ENCODE peak calls at places on chromosomes 13 and 19, in ten cellular contexts. One of them, this sample, is unnamed.

GRCh38 chr19:9702186-9702585 is 27.3 kb upstream of the ZNF562 start:
- DNase-seq in transverse colon: no peak
- DNase-seq in upper lobe of right lung: no peak
- DNase-seq in body of pancreas: no peak
- DNase-seq in left ventricle myocardium inferior: no peak
- DNase-seq in heart right ventricle: no peak
- DNase-seq in stomach: no peak
- DNase-seq in mesendoderm: no peak
- DNase-seq in mucosa of descending colon: no peak
- DNase-seq in A549: no peak
- DNase-seq in this sample: no peak

GRCh38 chr13:40665754-40666057 is 735 bp downstream of the FOXO1 start:
- DNase-seq in upper lobe of right lung: no peak
- DNase-seq in mesendoderm: peak; percentile 60
- DNase-seq in heart right ventricle: no peak
- DNase-seq in body of pancreas: no peak
- DNase-seq in transverse colon: no peak
- DNase-seq in left ventricle myocardium inferior: peak; percentile 21
- DNase-seq in mucosa of descending colon: no peak
- DNase-seq in A549: peak; percentile 13
- DNase-seq in stomach: no peak
- DNase-seq in this sample: peak; percentile 32

GRCh38 chr13:19605161-19605955 is 28.1 kb upstream of the MPHOSPH8 start:
- DNase-seq in body of pancreas: no peak
- DNase-seq in mucosa of descending colon: no peak
- DNase-seq in transverse colon: no peak
- DNase-seq in left ventricle myocardium inferior: no peak
- DNase-seq in mesendoderm: no peak
- DNase-seq in upper lobe of right lung: no peak
- DNase-seq in A549: no peak
- DNase-seq in heart right ventricle: no peak
- DNase-seq in stomach: no peak
- DNase-seq in this sample: peak; percentile 72

GRCh38 chr13:42638101-42638500 is 64.1 kb downstream of the TNFSF11 start:
- DNase-seq in left ventricle myocardium inferior: no peak
- DNase-seq in A549: no peak
- DNase-seq in mucosa of descending colon: no peak
- DNase-seq in heart right ventricle: no peak
- DNase-seq in transverse colon: no peak
- DNase-seq in upper lobe of right lung: no peak
- DNase-seq in stomach: no peak
- DNase-seq in body of pancreas: no peak
- DNase-seq in mesendoderm: no peak
- DNase-seq in this sample: no peak

GRCh38 chr13:114054269-114054668 is 78.2 kb downstream of the RASA3 start:
- DNase-seq in mucosa of descending colon: no peak
- DNase-seq in mesendoderm: peak; percentile 50
- DNase-seq in body of pancreas: no peak
- DNase-seq in left ventricle myocardium inferior: no peak
- DNase-seq in transverse colon: no peak
- DNase-seq in heart right ventricle: no peak
- DNase-seq in A549: no peak
- DNase-seq in upper lobe of right lung: no peak
- DNase-seq in stomach: no peak
- DNase-seq in this sample: no peak

GRCh38 chr19:45224645-45225044 is 20.6 kb downstream of the EXOC3L2 start:
- DNase-seq in stomach: no peak
- DNase-seq in transverse colon: no peak
- DNase-seq in upper lobe of right lung: no peak
- DNase-seq in left ventricle myocardium inferior: no peak
- DNase-seq in heart right ventricle: no peak
- DNase-seq in mesendoderm: no peak
- DNase-seq in mucosa of descending colon: no peak
- DNase-seq in A549: no peak
- DNase-seq in body of pancreas: no peak
- DNase-seq in this sample: no peak

GRCh38 chr19:2719910-2720776 is 1.0 kb downstream of the DIRAS1 start:
- DNase-seq in transverse colon: no peak
- DNase-seq in left ventricle myocardium inferior: peak; percentile 60
- DNase-seq in upper lobe of right lung: no peak
- DNase-seq in stomach: no peak
- DNase-seq in body of pancreas: peak; percentile 42
- DNase-seq in A549: no peak
- DNase-seq in mesendoderm: peak; percentile 70
- DNase-seq in heart right ventricle: peak; percentile 60
- DNase-seq in mucosa of descending colon: no peak
- DNase-seq in this sample: peak; percentile 8

GRCh38 chr19:47381121-47381520 is 32.0 kb downstream of the DHX34 start:
- DNase-seq in mesendoderm: no peak
- DNase-seq in body of pancreas: no peak
- DNase-seq in left ventricle myocardium inferior: no peak
- DNase-seq in upper lobe of right lung: no peak
- DNase-seq in A549: no peak
- DNase-seq in transverse colon: no peak
- DNase-seq in stomach: no peak
- DNase-seq in mucosa of descending colon: no peak
- DNase-seq in heart right ventricle: no peak
- DNase-seq in this sample: no peak

GRCh38 chr13:29817604-29818378 is 32.6 kb downstream of the UBL3 start:
- DNase-seq in mucosa of descending colon: no peak
- DNase-seq in heart right ventricle: no peak
- DNase-seq in body of pancreas: no peak
- DNase-seq in stomach: no peak
- DNase-seq in A549: no peak
- DNase-seq in transverse colon: no peak
- DNase-seq in left ventricle myocardium inferior: no peak
- DNase-seq in mesendoderm: no peak
- DNase-seq in upper lobe of right lung: no peak
- DNase-seq in this sample: peak; percentile 8
- H3K4me3 ChIP-seq in mucosa of descending colon: no peak overlapping the region
- H3K4me3 ChIP-seq in heart right ventricle: no peak overlapping the region
- H3K4me3 ChIP-seq in body of pancreas: no peak overlapping the region
- H3K4me3 ChIP-seq in stomach: no peak overlapping the region
- H3K4me3 ChIP-seq in A549: no peak overlapping the region
- H3K4me3 ChIP-seq in transverse colon: no peak overlapping the region
- H3K4me3 ChIP-seq in left ventricle myocardium inferior: no peak overlapping the region
- H3K4me3 ChIP-seq in mesendoderm: no peak overlapping the region
- H3K4me3 ChIP-seq in upper lobe of right lung: no peak overlapping the region
- H3K4me3 ChIP-seq in this sample: no peak overlapping the region

GRCh38 chr19:48739400-48739825 is 997 bp downstream of the RASIP1 start:
- DNase-seq in mesendoderm: no peak
- DNase-seq in stomach: no peak
- DNase-seq in body of pancreas: no peak
- DNase-seq in left ventricle myocardium inferior: no peak
- DNase-seq in heart right ventricle: no peak
- DNase-seq in upper lobe of right lung: no peak
- DNase-seq in mucosa of descending colon: no peak
- DNase-seq in A549: no peak
- DNase-seq in transverse colon: no peak
- DNase-seq in this sample: no peak

GRCh38 chr19:48738557-48739399 is 1.6 kb downstream of the RASIP1 start:
- DNase-seq in A549: peak; percentile 87
- DNase-seq in stomach: peak; percentile 96
- DNase-seq in body of pancreas: peak; percentile 98
- DNase-seq in heart right ventricle: peak; percentile 95
- DNase-seq in transverse colon: peak; percentile 97
- DNase-seq in mucosa of descending colon: peak; percentile 97
- DNase-seq in mesendoderm: peak; percentile 97
- DNase-seq in left ventricle myocardium inferior: peak; percentile 94
- DNase-seq in upper lobe of right lung: peak; percentile 97
- DNase-seq in this sample: peak; percentile 47

GRCh38 chr19:48740705-48741030 is 258 bp upstream of the RASIP1 start:
- DNase-seq in transverse colon: no peak
- DNase-seq in heart right ventricle: no peak
- DNase-seq in left ventricle myocardium inferior: no peak
- DNase-seq in body of pancreas: peak; percentile 40
- DNase-seq in stomach: no peak
- DNase-seq in mucosa of descending colon: no peak
- DNase-seq in mesendoderm: no peak
- DNase-seq in upper lobe of right lung: no peak
- DNase-seq in A549: no peak
- DNase-seq in this sample: no peak

GRCh38 chr19:48741222-48741999 is 1.0 kb upstream of the RASIP1 start:
- DNase-seq in body of pancreas: peak; percentile 71
- DNase-seq in mesendoderm: peak; percentile 52
- DNase-seq in upper lobe of right lung: peak; percentile 77
- DNase-seq in stomach: peak; percentile 66
- DNase-seq in heart right ventricle: peak; percentile 61
- DNase-seq in mucosa of descending colon: peak; percentile 58
- DNase-seq in left ventricle myocardium inferior: peak; percentile 59
- DNase-seq in transverse colon: peak; percentile 59
- DNase-seq in A549: peak; percentile 66
- DNase-seq in this sample: no peak

DNA sequence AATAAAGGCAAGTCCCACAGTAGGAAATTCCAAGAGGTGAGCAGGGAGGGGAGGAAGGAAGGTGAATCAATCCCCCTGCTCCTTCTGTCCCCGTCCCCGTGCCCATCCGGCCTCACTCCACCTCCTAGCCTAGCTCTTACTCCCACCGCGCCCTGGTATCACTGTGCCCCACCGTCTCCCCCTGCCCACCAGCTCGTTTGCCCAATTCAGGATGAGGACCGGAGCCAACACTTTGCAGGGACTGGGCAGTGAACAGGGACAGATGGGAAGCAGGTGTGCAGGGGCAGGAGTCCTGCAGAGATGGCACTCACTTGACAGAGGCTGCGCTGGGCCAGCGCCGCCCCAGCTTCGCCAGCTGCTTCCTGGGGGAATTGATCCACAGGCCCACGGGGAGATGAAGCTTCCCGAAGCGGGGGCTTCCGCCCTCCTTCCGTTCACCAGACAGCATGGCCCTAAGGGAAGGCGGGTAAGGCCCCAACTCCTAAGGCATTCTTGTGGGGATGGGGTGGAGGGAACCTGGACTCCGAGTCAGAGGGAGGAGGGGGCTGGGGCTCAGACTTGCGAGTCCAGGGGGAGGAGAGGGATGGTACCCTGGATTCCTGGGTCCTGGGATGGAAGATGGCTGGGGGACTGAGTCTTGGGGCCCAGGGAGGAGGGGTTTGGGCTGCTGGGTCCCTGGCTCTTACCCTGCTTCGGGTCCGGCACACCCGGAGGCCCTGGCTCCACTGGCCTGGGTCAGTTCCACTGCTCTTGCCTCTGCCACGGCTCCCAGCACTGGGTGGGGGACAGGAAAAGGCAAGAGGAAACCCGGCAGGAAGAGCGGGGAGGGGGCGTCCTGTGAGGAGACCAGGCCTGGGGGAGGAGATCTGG is at the start of gene RASIP1:
- DNase-seq in stomach: no peak
- DNase-seq in heart right ventricle: peak; percentile 88
- DNase-seq in transverse colon: no peak
- DNase-seq in mesendoderm: no peak
- DNase-seq in mucosa of descending colon: no peak
- DNase-seq in A549: no peak
- DNase-seq in body of pancreas: peak; percentile 65
- DNase-seq in upper lobe of right lung: no peak
- DNase-seq in left ventricle myocardium inferior: peak; percentile 68
- DNase-seq in this sample: no peak
- H3K4me3 ChIP-seq in stomach: peak within 1 kb of the TSS; percentile 56
- H3K4me3 ChIP-seq in heart right ventricle: peak within 1 kb of the TSS; percentile 61
- H3K4me3 ChIP-seq in transverse colon: peak within 1 kb of the TSS; percentile 38
- H3K4me3 ChIP-seq in mesendoderm: no peak within 1 kb of the TSS
- H3K4me3 ChIP-seq in mucosa of descending colon: no peak within 1 kb of the TSS
- H3K4me3 ChIP-seq in A549: peak within 1 kb of the TSS; percentile 59
- H3K4me3 ChIP-seq in body of pancreas: peak within 1 kb of the TSS; percentile 23
- H3K4me3 ChIP-seq in upper lobe of right lung: peak within 1 kb of the TSS; percentile 63
- H3K4me3 ChIP-seq in left ventricle myocardium inferior: peak within 1 kb of the TSS; percentile 71
- H3K4me3 ChIP-seq in this sample: no peak within 1 kb of the TSS

GRCh38 chr19:35249848-35250711 is 1.3 kb downstream of the LSR start:
- DNase-seq in upper lobe of right lung: peak; percentile 61
- DNase-seq in stomach: no peak
- DNase-seq in mucosa of descending colon: no peak
- DNase-seq in A549: no peak
- DNase-seq in mesendoderm: no peak
- DNase-seq in left ventricle myocardium inferior: no peak
- DNase-seq in body of pancreas: no peak
- DNase-seq in heart right ventricle: no peak
- DNase-seq in transverse colon: no peak
- DNase-seq in this sample: no peak

GRCh38 chr19:35246466-35247096 is 2.2 kb upstream of the LSR start:
- DNase-seq in stomach: no peak
- DNase-seq in body of pancreas: no peak
- DNase-seq in mucosa of descending colon: no peak
- DNase-seq in transverse colon: no peak
- DNase-seq in upper lobe of right lung: no peak
- DNase-seq in A549: no peak
- DNase-seq in left ventricle myocardium inferior: no peak
- DNase-seq in heart right ventricle: no peak
- DNase-seq in mesendoderm: no peak
- DNase-seq in this sample: no peak

GRCh38 chr19:35249146-35249847 is 495 bp downstream of the LSR start:
- DNase-seq in mesendoderm: peak; percentile 47
- DNase-seq in body of pancreas: no peak
- DNase-seq in upper lobe of right lung: peak; percentile 63
- DNase-seq in mucosa of descending colon: peak; percentile 55
- DNase-seq in stomach: no peak
- DNase-seq in transverse colon: peak; percentile 42
- DNase-seq in A549: peak; percentile 48
- DNase-seq in heart right ventricle: no peak
- DNase-seq in left ventricle myocardium inferior: no peak
- DNase-seq in this sample: no peak

GRCh38 chr19:35248310-35249145 is at the start of gene LSR:
- DNase-seq in body of pancreas: peak; percentile 96
- DNase-seq in left ventricle myocardium inferior: no peak
- DNase-seq in transverse colon: peak; percentile 94
- DNase-seq in mucosa of descending colon: peak; percentile 93
- DNase-seq in stomach: peak; percentile 94
- DNase-seq in upper lobe of right lung: peak; percentile 94
- DNase-seq in heart right ventricle: peak; percentile 41
- DNase-seq in mesendoderm: peak; percentile 97
- DNase-seq in A549: peak; percentile 69
- DNase-seq in this sample: no peak

DNA sequence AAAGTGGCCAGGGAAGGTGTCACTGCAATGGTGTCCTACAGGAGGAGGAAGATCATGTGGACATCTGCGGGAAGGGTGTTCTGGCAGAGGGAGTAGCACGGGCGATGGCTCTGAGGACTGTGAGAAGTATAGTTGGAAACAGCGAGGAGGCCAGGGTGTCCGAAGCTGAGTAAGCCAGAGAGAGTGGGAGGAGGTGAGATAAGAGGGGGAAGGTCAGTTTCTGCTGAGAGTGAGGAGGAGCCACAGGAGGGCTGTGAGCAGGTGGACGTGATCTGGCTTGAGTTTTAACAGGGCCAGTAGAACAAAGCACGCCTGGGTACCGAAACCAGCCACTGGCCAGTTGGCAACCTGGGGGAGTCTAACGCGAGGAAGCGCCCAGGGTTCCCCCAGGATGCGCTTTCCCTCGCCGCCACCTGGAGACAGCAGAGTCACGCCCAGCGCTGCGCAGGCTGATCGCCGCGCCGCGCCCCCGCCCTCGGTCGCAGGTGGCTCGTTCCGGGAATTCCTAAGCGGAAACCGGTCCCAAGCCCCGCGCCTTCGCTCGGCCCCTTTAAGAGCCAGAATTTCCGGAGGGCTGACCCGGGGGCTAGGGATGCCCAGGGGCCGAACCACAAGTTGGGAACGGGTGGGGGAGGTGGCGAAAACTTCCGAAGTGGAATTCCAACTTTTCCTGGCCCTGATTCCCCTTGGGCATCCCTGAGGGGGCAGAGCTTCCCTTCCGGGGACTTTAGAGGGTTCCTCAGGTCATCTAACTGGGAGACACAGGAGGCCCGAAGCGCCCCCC is 1.1 kb upstream of the LSR start:
- DNase-seq in transverse colon: peak; percentile 94
- DNase-seq in left ventricle myocardium inferior: no peak
- DNase-seq in stomach: peak; percentile 93
- DNase-seq in mucosa of descending colon: peak; percentile 93
- DNase-seq in heart right ventricle: peak; percentile 55
- DNase-seq in upper lobe of right lung: peak; percentile 92
- DNase-seq in A549: peak; percentile 78
- DNase-seq in mesendoderm: peak; percentile 98
- DNase-seq in body of pancreas: peak; percentile 95
- DNase-seq in this sample: no peak
- H3K4me3 ChIP-seq in transverse colon: peak overlapping the region; percentile 88
- H3K4me3 ChIP-seq in left ventricle myocardium inferior: peak overlapping the region; percentile 67
- H3K4me3 ChIP-seq in stomach: peak overlapping the region; percentile 68
- H3K4me3 ChIP-seq in mucosa of descending colon: peak overlapping the region; percentile 77
- H3K4me3 ChIP-seq in heart right ventricle: peak overlapping the region; percentile 58
- H3K4me3 ChIP-seq in upper lobe of right lung: peak overlapping the region; percentile 69
- H3K4me3 ChIP-seq in A549: peak overlapping the region; percentile 48
- H3K4me3 ChIP-seq in mesendoderm: peak overlapping the region; percentile 18
- H3K4me3 ChIP-seq in body of pancreas: peak overlapping the region; percentile 93
- H3K4me3 ChIP-seq in this sample: no peak overlapping the region

DNA sequence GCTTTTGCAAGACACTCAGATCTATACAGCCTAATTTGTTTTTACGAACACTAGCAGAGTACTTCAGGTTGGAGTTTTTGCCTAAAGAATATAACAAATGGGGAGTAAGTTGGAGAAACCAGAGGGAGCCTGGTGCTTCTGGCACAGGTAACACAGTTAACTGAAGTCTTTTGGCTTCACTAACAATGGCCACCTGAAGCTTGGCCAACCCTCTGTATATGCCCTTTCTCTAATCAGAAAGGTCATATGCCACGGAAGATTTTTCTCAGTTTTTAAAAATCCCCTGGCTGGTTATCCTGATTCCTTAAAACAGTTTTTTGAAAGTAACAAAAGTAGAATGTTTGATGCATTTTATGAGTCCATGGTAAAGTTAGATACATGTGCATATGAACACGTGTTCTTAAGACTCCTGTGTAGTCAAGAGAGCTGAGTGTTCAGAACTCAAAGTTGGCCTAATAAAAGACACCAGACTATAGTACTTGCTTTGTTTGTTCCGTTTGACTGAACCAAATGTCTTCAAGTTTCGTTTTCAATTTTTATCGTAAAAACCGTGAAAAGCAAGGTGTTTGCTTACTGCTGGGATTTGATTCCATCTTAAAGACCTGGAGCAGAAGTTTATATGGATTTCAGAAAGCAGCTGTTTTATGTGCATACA is 137.5 kb downstream of the KCNRG start:
- DNase-seq in mucosa of descending colon: no peak
- DNase-seq in stomach: no peak
- DNase-seq in body of pancreas: no peak
- DNase-seq in heart right ventricle: no peak
- DNase-seq in mesendoderm: no peak
- DNase-seq in transverse colon: no peak
- DNase-seq in upper lobe of right lung: no peak
- DNase-seq in left ventricle myocardium inferior: no peak
- DNase-seq in A549: no peak
- DNase-seq in this sample: no peak
- H3K4me3 ChIP-seq in mucosa of descending colon: no peak overlapping the region
- H3K4me3 ChIP-seq in stomach: no peak overlapping the region
- H3K4me3 ChIP-seq in body of pancreas: no peak overlapping the region
- H3K4me3 ChIP-seq in heart right ventricle: peak overlapping the region; percentile 14
- H3K4me3 ChIP-seq in mesendoderm: no peak overlapping the region
- H3K4me3 ChIP-seq in transverse colon: no peak overlapping the region
- H3K4me3 ChIP-seq in upper lobe of right lung: peak overlapping the region; percentile 34
- H3K4me3 ChIP-seq in left ventricle myocardium inferior: peak overlapping the region; percentile 41
- H3K4me3 ChIP-seq in A549: no peak overlapping the region
- H3K4me3 ChIP-seq in this sample: no peak overlapping the region

This sample was measured in astrocyte.